ENCODE peak calls at places on chromosomes 16 and 17, in six cellular contexts. B, C, I, V, K and N are unnamed samples.

GRCh38 chr17:67733371-67733770 is 15.6 kb downstream of the NOL11 start:
- DNase-seq in B (no peak), V (no peak), K (no peak), C (no peak), I (no peak), N (no peak)

GRCh38 chr17:56641894-56642293 is 48.4 kb downstream of the NOG start:
- DNase-seq in I (no peak), V (no peak), C (no peak), B (no peak), K (no peak), N (no peak)

GRCh38 chr17:1709403-1709891 is 730 bp downstream of the TLCD2 start:
- DNase-seq in B (no peak), C (no peak), I (no peak), K (no peak), V (no peak), N (no peak)

GRCh38 chr17:45907720-45908395 is 13.5 kb downstream of the MAPT start:
- DNase-seq in V (no peak), I (no peak), C (no peak), B (no peak), K (no peak), N (no peak)

GRCh38 chr17:81400939-81401726 is 5.9 kb downstream of the BAHCC1 start:
- DNase-seq in I (no peak), V (no peak), K (no peak), C (no peak), B (no peak), N (no peak)

GRCh38 chr16:27318399-27319256 is 4.9 kb downstream of the IL4R start:
- DNase-seq in V (no peak), I (no peak), B (peak), C (no peak), K (peak), N (no peak)

GRCh38 chr17:13346081-13346533 is 255.6 kb downstream of the HS3ST3A1 start:
- DNase-seq in I (no peak), B (no peak), K (peak), V (peak), C (no peak), N (no peak)

GRCh38 chr16:67170168-67170947 is at the start of gene NOL3:
- DNase-seq in K (peak), V (no peak), B (peak), C (peak), I (peak), N (peak)

GRCh38 chr16:22188595-22189442 is 17.3 kb upstream of the EEF2K start:
- DNase-seq in V (peak), B (peak), K (peak), C (peak), I (peak), N (peak)

GRCh38 chr17:81684442-81684911 is 666 bp downstream of the HGS start:
- DNase-seq in I (no peak), B (no peak), V (peak), C (no peak), K (peak), N (no peak)

GRCh38 chr17:38870259-38871165 is 654 bp downstream of the LASP1 start:
- DNase-seq in B (peak), C (peak), I (peak), K (peak), V (no peak), N (no peak)

GRCh38 chr17:31688704-31689103 is 170.3 kb downstream of the COPRS start:
- DNase-seq in B (no peak), C (no peak), I (no peak), V (no peak), K (no peak), N (no peak)

GRCh38 chr17:35726609-35727460 is 4.6 kb upstream of the RASL10B start:
- DNase-seq in C (no peak), B (no peak), V (peak), I (no peak), K (no peak), N (no peak)

GRCh38 chr17:16027708-16028584 is 28.3 kb downstream of the TTC19 start:
- DNase-seq in B (peak), C (no peak), V (peak), I (no peak), K (peak), N (no peak)

GRCh38 chr16:11036040-11036439 is 91.7 kb downstream of the CLEC16A start:
- DNase-seq in V (no peak), B (no peak), C (no peak), K (no peak), I (no peak), N (no peak)

GRCh38 chr17:68424861-68425260 is 32.4 kb downstream of the WIPI1 start:
- DNase-seq in V (no peak), K (no peak), I (peak), C (no peak), B (no peak), N (no peak)

GRCh38 chr17:73196500-73196899 is 3.6 kb downstream of the COG1 start:
- DNase-seq in I (peak), C (peak), V (no peak), K (no peak), B (no peak), N (no peak)

GRCh38 chr16:58907297-58907696 is 173.2 kb upstream of the GOT2 start:
- DNase-seq in C (no peak), K (no peak), I (no peak), B (no peak), V (no peak), N (no peak)

GRCh38 chr17:32927201-32927723 is 691 bp upstream of the TMEM98 start:
- DNase-seq in K (no peak), V (no peak), B (no peak), C (no peak), I (no peak), N (no peak)

GRCh38 chr17:48522031-48522593 is 8.7 kb downstream of the HOXB1 start:
- DNase-seq in C (no peak), I (no peak), B (no peak), V (no peak), K (no peak), N (no peak)

GRCh38 chr16:74570412-74571301 is 36.3 kb downstream of the GLG1 start:
- DNase-seq in K (no peak), V (no peak), B (no peak), C (no peak), I (no peak), N (no peak)

GRCh38 chr17:42311240-42312034 is 23.1 kb downstream of the STAT5A start:
- DNase-seq in V (peak), B (no peak), C (peak), I (no peak), K (no peak), N (no peak)

GRCh38 chr17:7147772-7148171 is 31.4 kb downstream of the ASGR1 start:
- DNase-seq in C (no peak), B (no peak), K (no peak), V (no peak), I (no peak), N (no peak)

GRCh38 chr16:3966681-3967080 is 86.2 kb upstream of the CREBBP start:
- DNase-seq in K (no peak), C (no peak), B (no peak), I (no peak), V (no peak), N (no peak)

GRCh38 chr17:43612515-43612914 is 49.2 kb downstream of the MEOX1 start:
- DNase-seq in V (no peak), B (no peak), C (no peak), I (no peak), K (no peak), N (no peak)

GRCh38 chr16:27520982-27521673 is 28.6 kb downstream of the GTF3C1 start:
- DNase-seq in C (no peak), B (no peak), V (no peak), K (no peak), I (no peak), N (no peak)

GRCh38 chr16:75116081-75116910 is at the start of gene LDHD:
- DNase-seq in B (no peak), I (no peak), K (no peak), C (peak), V (no peak), N (peak)